ENCODE peak calls at places on chromosome 22, in seven cellular contexts. V, L, U, E, N, I and G are unnamed samples.

GRCh38 chr22:46432164-46433068 is 96.9 kb downstream of the TRMU start:
- DNase-seq in E (no peak), I (no peak), U (no peak), V (no peak), N (no peak), L (no peak), G (no peak)

GRCh38 chr22:45009881-45010531 is at the start of gene PHF21B:
- DNase-seq in L (no peak), E (peak), V (peak), U (no peak), I (peak), N (no peak), G (no peak)

GRCh38 chr22:27835446-27835845 is 33.9 kb upstream of the MN1 start:
- DNase-seq in I (no peak), L (no peak), N (no peak), U (peak), V (no peak), E (peak), G (no peak)

GRCh38 chr22:37832022-37832857 is 9.1 kb downstream of the GALR3 start:
- DNase-seq in N (no peak), U (no peak), I (no peak), V (no peak), E (no peak), L (no peak), G (no peak)

GRCh38 chr22:27507066-27507715 is 294.4 kb downstream of the MN1 start:
- DNase-seq in E (peak), L (no peak), N (no peak), U (no peak), V (no peak), I (no peak), G (no peak)

GRCh38 chr22:28051787-28052356 is 132.8 kb upstream of the PITPNB start:
- DNase-seq in I (peak), N (peak), V (peak), L (no peak), U (no peak), E (peak), G (no peak)

GRCh38 chr22:23180893-23181762 is 819 bp downstream of the BCR start:
- DNase-seq in E (no peak), N (no peak), I (peak), L (peak), V (no peak), U (no peak), G (no peak)

GRCh38 chr22:39256186-39256552 is 11.4 kb upstream of the PDGFB start:
- DNase-seq in I (no peak), N (no peak), V (no peak), E (no peak), L (no peak), U (no peak), G (no peak)

GRCh38 chr22:46036558-46037408 is 59.8 kb upstream of the WNT7B start:
- DNase-seq in L (peak), N (no peak), I (peak), V (peak), U (peak), E (peak), G (no peak)

GRCh38 chr22:36415415-36416168 is 27.8 kb upstream of the MYH9 start:
- DNase-seq in U (no peak), I (no peak), N (no peak), V (no peak), E (no peak), L (no peak), G (no peak)

GRCh38 chr22:20043057-20043996 is 22.4 kb downstream of the TANGO2 start:
- DNase-seq in V (no peak), L (no peak), U (no peak), N (no peak), I (no peak), E (no peak), G (no peak)
- H3K27ac ChIP-seq in V (no peak), L (no peak), U (no peak), N (no peak), I (no peak), E (no peak), G (no peak)

DNA sequence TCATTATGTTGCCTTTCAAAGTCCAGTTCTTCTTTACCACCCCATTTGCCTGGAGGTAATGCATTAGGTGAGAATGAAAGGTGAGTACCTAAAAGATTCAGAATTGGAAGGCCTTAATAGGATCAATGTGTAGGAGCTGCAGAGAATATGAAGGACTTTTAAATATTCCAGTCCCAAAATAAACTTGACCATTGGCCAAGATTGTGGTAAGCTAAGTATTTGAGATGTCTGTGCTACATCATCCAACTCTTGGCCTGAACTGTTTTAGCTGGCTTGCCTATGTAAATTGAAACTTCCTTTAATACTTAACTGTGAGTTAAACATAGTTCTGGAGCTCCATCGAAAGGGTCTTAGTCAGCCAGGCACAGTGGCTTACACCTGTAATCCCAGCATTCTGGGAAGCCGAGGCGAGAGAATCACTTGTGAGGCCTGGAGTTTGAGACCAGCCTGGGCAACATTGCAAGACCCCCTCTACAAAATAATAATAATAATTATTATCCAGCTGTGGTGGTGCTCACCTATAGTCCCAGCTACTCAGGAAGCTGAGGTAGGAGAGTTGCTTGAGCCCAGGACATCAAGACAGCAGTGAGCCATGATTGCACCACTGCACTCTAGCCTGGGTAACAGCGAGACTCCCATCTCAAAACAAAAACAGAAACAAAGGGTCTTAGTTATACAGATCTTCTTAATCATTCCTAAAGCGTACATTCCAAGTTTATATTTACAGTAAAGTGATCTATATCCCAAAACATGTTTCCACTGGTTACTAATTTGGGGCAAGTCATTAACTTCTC is 29.8 kb downstream of the MTMR3 start:
- DNase-seq in I (no peak), L (no peak), V (peak), N (no peak), U (no peak), E (peak), G (no peak)
- H3K27ac ChIP-seq in I (no peak), L (no peak), V (no peak), N (peak), U (peak), E (peak), G (peak)

DNA sequence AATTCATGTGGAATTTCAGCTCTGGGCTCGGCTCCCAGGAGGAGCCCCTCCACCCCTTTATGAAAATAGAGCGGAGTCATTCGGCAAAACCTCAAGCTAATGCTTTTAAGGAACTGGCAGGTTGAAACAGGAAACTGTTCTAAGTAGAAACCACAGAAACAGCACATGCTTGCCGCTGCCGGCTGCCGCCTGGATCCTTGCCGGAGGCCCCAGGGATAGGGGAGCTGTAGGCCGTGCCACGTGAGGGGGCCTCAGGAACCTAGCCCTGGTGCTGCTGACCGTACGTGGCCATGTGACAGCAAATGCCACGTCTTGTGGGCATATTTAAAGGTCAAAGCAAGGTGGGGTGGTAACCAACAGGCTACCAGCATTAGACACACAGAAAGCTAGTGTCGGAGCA is 77.9 kb upstream of the TIMP3 start:
- DNase-seq in N (peak), L (peak), E (peak), U (no peak), V (peak), I (peak), G (no peak)
- H3K27ac ChIP-seq in N (peak), L (peak), E (peak), U (peak), V (peak), I (no peak), G (peak)

GRCh38 chr22:41411021-41411851 is 29.5 kb downstream of the TEF start:
- DNase-seq in I (no peak), L (no peak), V (no peak), E (no peak), N (peak), U (peak), G (no peak)
- H3K27ac ChIP-seq in I (peak), L (peak), V (no peak), E (no peak), N (peak), U (peak), G (peak)

GRCh38 chr22:48331691-48332220 is 1495.9 kb downstream of the BRD1 start:
- DNase-seq in L (no peak), E (no peak), V (no peak), N (no peak), U (no peak), I (no peak), G (no peak)
- H3K27ac ChIP-seq in L (no peak), E (no peak), V (no peak), N (no peak), U (no peak), I (no peak), G (no peak)